ENCODE peak calls at places on chromosomes 16 and 17, in eight cellular contexts. One of them, this sample, is unnamed.

GRCh38 chr16:678858-679807 is 1.1 kb upstream of the STUB1 start:
- DNase-seq in HCT116: no peak
- DNase-seq in adrenal gland: peak
- DNase-seq in esophagus squamous epithelium: no peak
- DNase-seq in A549: peak
- DNase-seq in heart left ventricle: peak
- DNase-seq in prostate gland: peak
- DNase-seq in body of pancreas: peak
- DNase-seq in this sample: no peak

GRCh38 chr17:72143245-72143644 is 22.4 kb downstream of the SOX9 start:
- DNase-seq in heart left ventricle: no peak
- DNase-seq in HCT116: no peak
- DNase-seq in A549: no peak
- DNase-seq in prostate gland: no peak
- DNase-seq in esophagus squamous epithelium: no peak
- DNase-seq in adrenal gland: no peak
- DNase-seq in body of pancreas: no peak
- DNase-seq in this sample: no peak

GRCh38 chr17:68291836-68292688 is 767 bp downstream of the ARSG start:
- DNase-seq in adrenal gland: peak
- DNase-seq in A549: peak
- DNase-seq in esophagus squamous epithelium: peak
- DNase-seq in prostate gland: peak
- DNase-seq in heart left ventricle: peak
- DNase-seq in HCT116: peak
- DNase-seq in body of pancreas: peak
- DNase-seq in this sample: peak

GRCh38 chr17:2212328-2212981 is 91.1 kb downstream of the SMG6 start:
- DNase-seq in prostate gland: no peak
- DNase-seq in body of pancreas: no peak
- DNase-seq in A549: no peak
- DNase-seq in esophagus squamous epithelium: no peak
- DNase-seq in heart left ventricle: no peak
- DNase-seq in HCT116: no peak
- DNase-seq in adrenal gland: peak
- DNase-seq in this sample: peak

GRCh38 chr16:3187798-3188674 is at the start of gene OR1F1:
- DNase-seq in heart left ventricle: no peak
- DNase-seq in adrenal gland: no peak
- DNase-seq in esophagus squamous epithelium: no peak
- DNase-seq in body of pancreas: no peak
- DNase-seq in A549: peak
- DNase-seq in HCT116: peak
- DNase-seq in prostate gland: no peak
- DNase-seq in this sample: no peak

GRCh38 chr16:15502041-15502725 is 67.8 kb downstream of the BMERB1 start:
- DNase-seq in adrenal gland: no peak
- DNase-seq in heart left ventricle: no peak
- DNase-seq in prostate gland: no peak
- DNase-seq in body of pancreas: no peak
- DNase-seq in A549: peak
- DNase-seq in HCT116: peak
- DNase-seq in esophagus squamous epithelium: no peak
- DNase-seq in this sample: no peak

GRCh38 chr17:34706029-34706428 is 126.6 kb downstream of the TMEM132E start:
- DNase-seq in heart left ventricle: no peak
- DNase-seq in HCT116: no peak
- DNase-seq in body of pancreas: no peak
- DNase-seq in esophagus squamous epithelium: no peak
- DNase-seq in A549: no peak
- DNase-seq in adrenal gland: no peak
- DNase-seq in prostate gland: no peak
- DNase-seq in this sample: no peak

GRCh38 chr16:14193316-14193871 is 122.3 kb downstream of the MRTFB start:
- DNase-seq in adrenal gland: no peak
- DNase-seq in HCT116: no peak
- DNase-seq in body of pancreas: no peak
- DNase-seq in heart left ventricle: no peak
- DNase-seq in A549: no peak
- DNase-seq in prostate gland: no peak
- DNase-seq in esophagus squamous epithelium: no peak
- DNase-seq in this sample: no peak

GRCh38 chr16:23979982-23980381 is 144.2 kb downstream of the PRKCB start:
- DNase-seq in esophagus squamous epithelium: no peak
- DNase-seq in prostate gland: no peak
- DNase-seq in body of pancreas: no peak
- DNase-seq in heart left ventricle: no peak
- DNase-seq in adrenal gland: no peak
- DNase-seq in HCT116: no peak
- DNase-seq in A549: no peak
- DNase-seq in this sample: no peak

GRCh38 chr16:29662729-29663019 is 373 bp upstream of the SPN start:
- DNase-seq in esophagus squamous epithelium: no peak
- DNase-seq in heart left ventricle: no peak
- DNase-seq in A549: no peak
- DNase-seq in prostate gland: no peak
- DNase-seq in HCT116: no peak
- DNase-seq in body of pancreas: no peak
- DNase-seq in adrenal gland: no peak
- DNase-seq in this sample: no peak
- TF ChIP-seq POLR2A in esophagus squamous epithelium: no peak
- TF ChIP-seq POLR2A in heart left ventricle: no peak
- TF ChIP-seq POLR2A in A549: no peak
- TF ChIP-seq POLR2A in prostate gland: no peak
- TF ChIP-seq POLR2A in HCT116: no peak
- TF ChIP-seq POLR2A in body of pancreas: no peak
- TF ChIP-seq POLR2A in adrenal gland: no peak
- TF ChIP-seq POLR2A in this sample: no peak

GRCh38 chr17:78862073-78863023 is 21.7 kb upstream of the USP36 start:
- DNase-seq in heart left ventricle: peak
- DNase-seq in adrenal gland: peak
- DNase-seq in prostate gland: no peak
- DNase-seq in body of pancreas: peak
- DNase-seq in HCT116: peak
- DNase-seq in esophagus squamous epithelium: no peak
- DNase-seq in A549: peak
- DNase-seq in this sample: peak
- TF ChIP-seq POLR2A in heart left ventricle: no peak
- TF ChIP-seq POLR2A in adrenal gland: peak
- TF ChIP-seq POLR2A in prostate gland: no peak
- TF ChIP-seq POLR2A in body of pancreas: peak
- TF ChIP-seq POLR2A in HCT116: peak
- TF ChIP-seq POLR2A in esophagus squamous epithelium: no peak
- TF ChIP-seq POLR2A in A549: peak
- TF ChIP-seq POLR2A in this sample: no peak

DNA sequence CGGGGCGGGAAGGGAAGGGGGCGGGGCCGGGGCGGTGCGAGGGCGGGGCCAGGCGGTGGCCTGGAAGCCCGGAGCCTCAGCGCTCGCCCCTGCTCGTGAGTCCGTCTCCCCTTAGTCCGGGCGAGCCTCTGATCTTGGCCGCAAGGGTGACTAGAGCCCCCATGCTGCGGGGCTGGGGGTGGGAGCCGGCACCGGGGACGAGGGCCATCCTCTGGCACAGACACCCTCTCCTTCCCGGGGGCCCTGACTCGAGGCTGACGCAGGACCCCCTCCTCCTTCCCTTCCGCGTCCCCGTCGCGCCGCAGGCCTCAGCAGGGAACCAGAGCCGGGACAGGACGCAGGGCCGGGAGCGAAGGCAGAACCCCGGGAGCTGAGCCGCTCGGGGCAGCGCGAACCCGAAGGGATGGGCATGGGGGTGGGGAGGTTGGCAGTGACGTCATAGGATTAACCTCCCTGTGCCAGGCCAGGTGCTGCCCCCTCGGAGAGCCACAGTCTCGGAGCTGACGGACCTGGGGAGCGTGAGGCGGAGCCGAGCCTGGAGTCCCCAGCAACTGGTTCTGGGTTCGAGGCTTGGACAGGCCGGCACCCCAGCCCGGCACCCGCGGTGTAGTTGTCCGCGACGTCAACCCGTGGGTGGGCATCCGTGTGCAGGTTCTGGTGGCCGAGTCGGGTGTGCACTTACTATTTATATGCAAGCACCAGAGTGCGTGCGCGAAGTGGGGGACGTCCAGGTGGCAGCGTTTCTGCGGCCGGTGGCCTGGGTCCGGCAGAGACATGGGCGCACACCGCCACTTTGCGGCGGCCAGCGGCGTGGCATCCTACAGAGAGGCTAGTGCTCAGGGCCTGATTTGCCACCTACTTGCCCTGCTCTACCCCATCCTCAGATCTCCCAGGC is 501 bp upstream of the PLCD3 start:
- DNase-seq in A549: peak
- DNase-seq in esophagus squamous epithelium: peak
- DNase-seq in HCT116: peak
- DNase-seq in body of pancreas: peak
- DNase-seq in prostate gland: peak
- DNase-seq in adrenal gland: peak
- DNase-seq in heart left ventricle: peak
- DNase-seq in this sample: peak
- TF ChIP-seq POLR2A in A549: peak
- TF ChIP-seq POLR2A in esophagus squamous epithelium: no peak
- TF ChIP-seq POLR2A in HCT116: no peak
- TF ChIP-seq POLR2A in body of pancreas: peak
- TF ChIP-seq POLR2A in prostate gland: peak
- TF ChIP-seq POLR2A in adrenal gland: peak
- TF ChIP-seq POLR2A in heart left ventricle: no peak
- TF ChIP-seq POLR2A in this sample: peak

GRCh38 chr16:25031441-25032307 is 16.5 kb upstream of the ARHGAP17 start:
- DNase-seq in body of pancreas: peak
- DNase-seq in prostate gland: peak
- DNase-seq in adrenal gland: peak
- DNase-seq in heart left ventricle: peak
- DNase-seq in esophagus squamous epithelium: peak
- DNase-seq in HCT116: peak
- DNase-seq in A549: peak
- DNase-seq in this sample: peak
- TF ChIP-seq POLR2A in body of pancreas: peak
- TF ChIP-seq POLR2A in prostate gland: peak
- TF ChIP-seq POLR2A in adrenal gland: peak
- TF ChIP-seq POLR2A in heart left ventricle: no peak
- TF ChIP-seq POLR2A in esophagus squamous epithelium: peak
- TF ChIP-seq POLR2A in HCT116: peak
- TF ChIP-seq POLR2A in A549: peak
- TF ChIP-seq POLR2A in this sample: no peak

GRCh38 chr16:85809645-85810044 is 10.2 kb downstream of the COX4I1 start:
- DNase-seq in A549: no peak
- DNase-seq in HCT116: no peak
- DNase-seq in adrenal gland: no peak
- DNase-seq in heart left ventricle: no peak
- DNase-seq in esophagus squamous epithelium: no peak
- DNase-seq in prostate gland: no peak
- DNase-seq in body of pancreas: no peak
- DNase-seq in this sample: no peak

GRCh38 chr16:85803570-85803969 is 4.1 kb downstream of the COX4I1 start:
- DNase-seq in HCT116: no peak
- DNase-seq in body of pancreas: no peak
- DNase-seq in prostate gland: no peak
- DNase-seq in heart left ventricle: no peak
- DNase-seq in esophagus squamous epithelium: no peak
- DNase-seq in A549: no peak
- DNase-seq in adrenal gland: no peak
- DNase-seq in this sample: no peak

GRCh38 chr16:85808926-85809325 is 9.4 kb downstream of the COX4I1 start:
- DNase-seq in heart left ventricle: no peak
- DNase-seq in esophagus squamous epithelium: no peak
- DNase-seq in prostate gland: no peak
- DNase-seq in A549: no peak
- DNase-seq in HCT116: no peak
- DNase-seq in adrenal gland: no peak
- DNase-seq in body of pancreas: no peak
- DNase-seq in this sample: no peak

GRCh38 chr16:85806539-85806938 is 7.0 kb downstream of the COX4I1 start:
- DNase-seq in prostate gland: no peak
- DNase-seq in body of pancreas: no peak
- DNase-seq in adrenal gland: no peak
- DNase-seq in heart left ventricle: no peak
- DNase-seq in HCT116: no peak
- DNase-seq in esophagus squamous epithelium: no peak
- DNase-seq in A549: no peak
- DNase-seq in this sample: no peak

GRCh38 chr16:85805442-85806045 is 6.0 kb downstream of the COX4I1 start:
- DNase-seq in HCT116: no peak
- DNase-seq in body of pancreas: no peak
- DNase-seq in A549: no peak
- DNase-seq in esophagus squamous epithelium: no peak
- DNase-seq in heart left ventricle: no peak
- DNase-seq in prostate gland: no peak
- DNase-seq in adrenal gland: no peak
- DNase-seq in this sample: no peak
- TF ChIP-seq POLR2A in HCT116: no peak
- TF ChIP-seq POLR2A in body of pancreas: no peak
- TF ChIP-seq POLR2A in A549: no peak
- TF ChIP-seq POLR2A in esophagus squamous epithelium: no peak
- TF ChIP-seq POLR2A in heart left ventricle: no peak
- TF ChIP-seq POLR2A in prostate gland: no peak
- TF ChIP-seq POLR2A in adrenal gland: no peak
- TF ChIP-seq POLR2A in this sample: no peak

DNA sequence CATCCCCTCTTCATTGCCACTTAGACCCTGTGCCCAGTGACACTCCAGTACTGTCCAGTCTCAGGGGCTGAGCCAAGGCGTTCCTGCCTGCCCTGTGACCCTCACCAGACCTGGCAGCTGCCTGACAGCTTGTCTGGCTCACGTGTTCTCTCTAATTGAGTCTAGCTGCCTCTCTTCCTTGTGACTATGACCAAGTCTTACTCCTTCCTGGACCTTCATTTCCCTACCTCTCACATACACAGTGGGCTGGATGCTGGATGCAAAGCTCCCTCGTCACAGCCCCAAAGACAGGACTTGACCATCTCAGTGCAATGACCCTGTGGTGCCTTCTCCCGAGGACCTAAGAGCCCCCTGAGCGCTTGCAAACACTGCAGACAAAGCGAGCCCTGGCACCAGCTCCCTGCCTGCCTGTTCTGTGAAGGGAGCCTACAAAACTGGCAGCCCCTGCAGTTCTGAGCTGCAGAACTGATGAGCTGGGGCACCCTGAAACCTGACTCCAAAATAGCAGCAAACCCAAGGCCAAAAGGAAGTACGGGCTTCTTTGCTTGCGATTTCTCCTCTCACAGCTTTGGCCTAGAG is 1.7 kb downstream of the DEXI start:
- DNase-seq in HCT116: no peak
- DNase-seq in body of pancreas: no peak
- DNase-seq in A549: no peak
- DNase-seq in adrenal gland: peak
- DNase-seq in heart left ventricle: no peak
- DNase-seq in prostate gland: no peak
- DNase-seq in esophagus squamous epithelium: no peak
- DNase-seq in this sample: no peak
- TF ChIP-seq POLR2A in HCT116: no peak
- TF ChIP-seq POLR2A in body of pancreas: peak
- TF ChIP-seq POLR2A in A549: no peak
- TF ChIP-seq POLR2A in adrenal gland: no peak
- TF ChIP-seq POLR2A in heart left ventricle: no peak
- TF ChIP-seq POLR2A in prostate gland: peak
- TF ChIP-seq POLR2A in esophagus squamous epithelium: no peak
- TF ChIP-seq POLR2A in this sample: no peak

This sample was measured in tibial nerve.